ENCODE peak calls at places on chromosomes 13 and 19, in four cellular contexts. F is uterus, K is brain microvascular endothelial cell, G is suprapubic skin. L is an unnamed sample.

GRCh38 chr13:107867701-107868661 is 347.4 kb downstream of the LIG4 start:
- DNase-seq in G (no peak), K (peak; percentile 36), F (no peak), L (peak; percentile 52)

GRCh38 chr13:20148501-20149183 is 12.2 kb downstream of the GJA3 start:
- DNase-seq in K (no peak), G (no peak), F (no peak), L (no peak)

GRCh38 chr13:111468037-111468959 is 147.9 kb downstream of the TEX29 start:
- DNase-seq in F (no peak), G (no peak), K (no peak), L (no peak)

GRCh38 chr13:23433171-23434153 is at the start of gene SACS:
- DNase-seq in G (no peak), F (no peak), K (peak; percentile 55), L (peak; percentile 65)

GRCh38 chr13:105773241-105773640 is 762.2 kb downstream of the EFNB2 start:
- DNase-seq in F (no peak), K (no peak), G (no peak), L (no peak)

GRCh38 chr19:9842834-9843625 is 7.9 kb downstream of the PIN1 start:
- DNase-seq in F (no peak), G (no peak), K (no peak), L (no peak)

GRCh38 chr13:62287764-62288163 is 872.1 kb upstream of the PCDH20 start:
- DNase-seq in F (no peak), G (no peak), K (no peak), L (no peak)

GRCh38 chr19:11338569-11339253 is 746 bp downstream of the RAB3D start:
- DNase-seq in G (no peak), K (no peak), F (peak; percentile 37), L (no peak)

GRCh38 chr13:114027046-114027760 is 53.3 kb upstream of the C13orf46 start:
- DNase-seq in G (no peak), F (no peak), K (no peak), L (peak; percentile 35)

GRCh38 chr19:41000310-41000737 is 9.2 kb downstream of the CYP2B6 start:
- DNase-seq in G (no peak), F (no peak), K (no peak), L (no peak)

GRCh38 chr19:41001243-41001971 is 10.3 kb downstream of the CYP2B6 start:
- DNase-seq in F (no peak), G (no peak), K (no peak), L (no peak)
- TF ChIP-seq CTCF in F (no peak), G (no peak), K (no peak), L (no peak)

DNA sequence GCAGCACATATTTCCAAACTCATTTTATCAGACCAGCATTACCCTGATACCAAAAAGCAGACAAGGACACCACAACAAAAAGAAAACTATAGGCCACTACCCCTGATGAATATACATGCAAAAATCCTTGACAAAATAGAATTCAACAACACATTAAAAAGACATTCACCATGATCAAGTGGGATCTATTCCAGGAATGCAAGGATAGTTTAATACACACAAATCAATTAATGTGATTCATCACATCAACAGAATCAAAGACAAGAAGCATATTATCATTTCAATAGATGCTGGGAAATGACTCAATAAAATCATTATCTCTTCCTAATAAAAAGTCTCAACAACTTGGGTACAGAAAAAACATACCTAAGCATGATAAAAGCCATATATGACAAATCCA is 11.2 kb downstream of the ZNF347 start:
- DNase-seq in G (no peak), K (no peak), F (no peak), L (peak; percentile 19)
- H3K4me3 ChIP-seq in G (no peak overlapping the region), K (no peak overlapping the region), F (no peak overlapping the region), L (no peak overlapping the region)

GRCh38 chr19:48841571-48841970 is 5.3 kb upstream of the HSD17B14 start:
- DNase-seq in G (no peak), F (no peak), K (no peak), L (no peak)

GRCh38 chr19:48842744-48843162 is 6.5 kb upstream of the HSD17B14 start:
- DNase-seq in G (no peak), F (peak; percentile 37), K (peak; percentile 34), L (peak; percentile 49)

GRCh38 chr19:48841047-48841446 is 4.8 kb upstream of the HSD17B14 start:
- DNase-seq in K (no peak), F (no peak), G (no peak), L (no peak)

GRCh38 chr19:48845384-48845783 is 9.1 kb upstream of the HSD17B14 start:
- DNase-seq in G (no peak), K (no peak), F (no peak), L (no peak)

DNA sequence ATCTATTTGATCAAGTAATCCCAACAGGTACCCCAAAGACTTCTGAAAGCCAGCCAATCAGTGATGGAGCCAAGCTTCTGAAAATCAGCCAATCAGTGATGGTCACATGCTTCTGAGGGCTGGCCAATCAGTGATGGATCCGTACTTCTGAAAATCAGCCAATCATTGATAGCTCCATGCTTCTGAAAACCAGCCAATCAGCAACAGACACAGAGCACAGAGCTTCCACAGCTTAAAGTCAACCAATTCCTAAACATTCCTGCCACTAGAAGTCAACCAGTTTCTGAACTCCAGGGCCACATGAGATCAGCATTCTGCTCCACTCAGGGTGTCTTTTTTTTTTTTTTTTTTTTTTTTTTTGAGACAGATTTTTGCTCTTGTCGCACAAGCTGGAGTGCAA is 8.2 kb upstream of the HSD17B14 start:
- DNase-seq in G (no peak), K (no peak), F (no peak), L (peak; percentile 29)
- TF ChIP-seq CTCF in G (no peak), K (no peak), F (no peak), L (no peak)

GRCh38 chr13:112744306-112745021 is 54.6 kb downstream of the ATP11A start:
- DNase-seq in F (no peak), G (no peak), K (no peak), L (no peak)

GRCh38 chr13:112743451-112744305 is 53.8 kb downstream of the ATP11A start:
- DNase-seq in F (no peak), G (no peak), K (no peak), L (no peak)

GRCh38 chr13:112747256-112747655 is 57.4 kb downstream of the ATP11A start:
- DNase-seq in F (no peak), K (no peak), G (no peak), L (peak; percentile 33)

GRCh38 chr13:112748947-112749346 is 59.1 kb downstream of the ATP11A start:
- DNase-seq in K (no peak), G (no peak), F (peak; percentile 70), L (no peak)

GRCh38 chr13:112746044-112746443 is 56.2 kb downstream of the ATP11A start:
- DNase-seq in K (no peak), F (no peak), G (no peak), L (no peak)
- H3K4me3 ChIP-seq in K (no peak overlapping the region), F (no peak overlapping the region), G (no peak overlapping the region), L (no peak overlapping the region)

DNA sequence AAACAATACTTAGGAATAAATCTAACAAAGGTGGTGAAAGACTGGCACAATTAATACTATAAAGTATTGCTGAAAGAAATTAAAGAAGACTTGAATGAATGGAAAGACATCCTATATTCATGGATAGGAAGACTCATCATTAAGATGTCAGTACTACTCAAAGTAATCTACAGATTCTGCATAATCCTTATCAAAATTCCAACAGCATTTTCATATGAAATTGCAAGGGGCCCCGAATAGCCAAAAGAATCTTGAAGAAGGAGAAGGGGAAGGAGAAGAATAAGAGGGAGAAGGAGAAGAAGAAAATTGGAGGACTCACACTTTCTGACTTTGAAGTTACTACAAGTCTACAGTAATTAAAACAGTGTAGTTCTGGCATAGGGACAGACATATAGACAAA is 25.6 kb upstream of the LRP3 start:
- DNase-seq in F (no peak), K (no peak), G (no peak), L (no peak)
- TF ChIP-seq CTCF in F (no peak), K (no peak), G (no peak), L (no peak)

GRCh38 chr19:7349231-7349591 is 474 bp downstream of the ARHGEF18 start:
- DNase-seq in K (no peak), G (peak; percentile 35), F (no peak), L (no peak)

GRCh38 chr19:7351861-7352260 is 3.1 kb downstream of the ARHGEF18 start:
- DNase-seq in G (no peak), F (no peak), K (no peak), L (no peak)

GRCh38 chr19:7346488-7346971 is 2.2 kb upstream of the ARHGEF18 start:
- DNase-seq in G (peak; percentile 27), K (no peak), F (no peak), L (no peak)

GRCh38 chr19:7349961-7350711 is 1.4 kb downstream of the ARHGEF18 start:
- DNase-seq in G (peak; percentile 39), F (no peak), K (no peak), L (no peak)

GRCh38 chr19:7348587-7349230 is at the start of gene ARHGEF18:
- DNase-seq in F (no peak), G (peak; percentile 40), K (no peak), L (no peak)
- H3K4me3 ChIP-seq in F (no peak within 1 kb of the TSS), G (no peak within 1 kb of the TSS), K (no peak within 1 kb of the TSS), L (no peak within 1 kb of the TSS)

DNA sequence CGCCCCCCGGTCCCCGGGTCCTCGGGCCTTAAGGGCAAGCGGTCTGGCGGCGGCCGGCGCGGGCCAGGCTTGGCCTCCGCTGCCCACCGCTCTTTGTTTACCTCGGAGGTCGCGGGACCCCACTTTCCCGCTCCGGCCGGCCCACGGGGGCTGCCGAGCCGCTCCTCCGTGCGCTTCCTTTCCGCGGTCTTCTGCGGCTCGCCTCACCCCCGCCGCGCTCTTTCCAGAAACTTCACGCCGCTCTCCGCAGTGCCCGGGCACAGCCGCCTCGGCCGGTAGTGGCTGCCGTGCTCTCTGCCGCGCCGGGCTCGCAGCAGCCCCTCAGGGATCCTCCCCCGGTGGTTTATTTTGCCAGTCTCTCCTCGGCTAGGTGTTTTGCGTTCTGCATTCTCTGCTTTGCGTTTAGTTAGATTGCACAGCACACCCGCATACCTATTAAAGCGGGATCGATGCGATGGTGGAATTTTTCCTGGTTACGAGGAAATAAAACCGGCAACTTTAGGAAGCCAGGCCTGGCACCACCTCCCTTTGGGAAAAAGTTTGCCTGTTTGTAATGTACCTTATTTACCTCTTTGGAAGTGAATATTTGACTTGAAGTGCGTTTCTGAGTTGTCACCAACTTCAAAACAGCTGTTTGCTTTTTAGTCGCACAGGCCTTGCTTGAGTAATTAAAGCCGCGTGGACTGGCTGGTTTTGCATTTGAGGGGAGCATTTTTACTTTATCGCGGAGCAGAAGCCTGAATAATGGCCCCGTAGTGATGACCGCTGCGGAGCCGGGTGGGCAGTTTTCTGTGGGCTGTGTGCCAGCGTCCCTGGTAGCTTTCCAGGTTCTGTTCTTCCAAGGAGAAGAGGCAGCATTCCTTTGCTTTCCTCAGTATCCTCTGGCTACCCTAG is 787 bp downstream of the NAA16 start:
- DNase-seq in K (peak; percentile 12), F (peak; percentile 35), G (peak; percentile 73), L (peak; percentile 37)
- TF ChIP-seq CTCF in K (no peak), F (no peak), G (no peak), L (no peak)

DNA sequence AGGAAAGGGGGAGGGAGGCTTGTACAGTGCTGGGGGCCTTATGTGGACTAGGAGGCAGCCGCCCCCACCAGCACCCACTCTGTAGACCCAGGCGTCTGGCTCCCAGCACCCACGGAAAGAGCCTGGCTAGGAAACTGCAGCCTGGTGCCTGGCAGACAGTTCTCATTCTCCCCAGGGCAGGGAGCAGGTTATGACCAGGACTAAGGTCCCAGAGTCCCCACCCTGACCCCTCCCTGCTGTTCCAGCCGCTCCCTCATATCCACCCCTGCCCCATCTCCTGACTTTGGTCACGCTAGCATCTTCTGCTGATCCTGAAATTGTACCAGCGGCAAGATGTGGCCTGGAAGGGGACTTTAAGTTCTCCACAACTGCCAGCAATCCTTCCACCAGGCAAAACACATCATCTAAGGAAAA is at the start of gene FXYD3:
- DNase-seq in K (no peak), G (no peak), F (no peak), L (no peak)
- H3K4me3 ChIP-seq in K (no peak within 1 kb of the TSS), G (peak within 1 kb of the TSS; percentile 57), F (peak within 1 kb of the TSS; percentile 24), L (no peak within 1 kb of the TSS)

L was measured in astrocyte of the spinal cord.